ENCODE peak calls at places on chromosomes 3 and 15, in nine cellular contexts. X is M059J; U is brain microvascular endothelial cell; I is stimulated activated CD4-positive, alpha-beta T cell treated with anti-CD3 and anti-CD28 coated beads, Interleukin-15, amount 100 ng/mL, for 24 hours; W is AG20443; N is left ventricle myocardium inferior; A is bronchial epithelial cell; S is activated T-helper 1 cell treated with Interleukin-2 at 50 U/mL for 16 hours; L is hypothalamus. C is an unnamed sample.

GRCh38 chr3:124846189-124846588 is 41.0 kb downstream of the ITGB5 start:
- DNase-seq in S (no peak), L (no peak), U (peak; percentile 59), W (peak; percentile 64), X (peak; percentile 74), A (peak; percentile 28), I (no peak), N (no peak), C (peak; percentile 30)

GRCh38 chr3:64190517-64191515 is 34.5 kb downstream of the PRICKLE2 start:
- DNase-seq in L (no peak), N (no peak), I (no peak), A (peak; percentile 98), S (no peak), U (peak; percentile 90), X (peak; percentile 88), W (peak; percentile 74), C (no peak)

GRCh38 chr15:28978011-28978378 is 92.2 kb downstream of the APBA2 start:
- DNase-seq in A (no peak), L (no peak), N (no peak), S (no peak), X (no peak), U (no peak), I (no peak), W (no peak), C (no peak)

GRCh38 chr3:184766555-184767261 is 45.3 kb upstream of the VPS8 start:
- DNase-seq in X (no peak), L (no peak), A (peak; percentile 99), I (no peak), S (no peak), N (no peak), U (no peak), W (no peak), C (no peak)

GRCh38 chr3:55629432-55629831 is 142.3 kb upstream of the WNT5A start:
- DNase-seq in I (no peak), S (no peak), W (no peak), N (peak; percentile 23), A (no peak), X (peak; percentile 52), L (no peak), U (peak; percentile 40), C (no peak)

GRCh38 chr3:114872588-114872987 is 274.5 kb downstream of the ZBTB20 start:
- DNase-seq in W (no peak), I (no peak), X (no peak), L (no peak), S (no peak), N (no peak), A (no peak), U (no peak), C (no peak)

GRCh38 chr3:127034195-127034989 is 51.5 kb downstream of the PLXNA1 start:
- DNase-seq in W (no peak), I (no peak), N (no peak), U (no peak), L (no peak), X (no peak), S (no peak), A (no peak), C (no peak)

GRCh38 chr3:63970596-63971468 is 52.5 kb downstream of the PSMD6 start:
- DNase-seq in S (no peak), X (no peak), U (no peak), I (no peak), A (no peak), W (no peak), L (no peak), N (no peak), C (no peak)

GRCh38 chr3:150439657-150440056 is 31.6 kb downstream of the TSC22D2 start:
- DNase-seq in N (no peak), I (no peak), L (no peak), A (peak; percentile 55), W (no peak), U (no peak), S (no peak), X (peak; percentile 67), C (no peak)

GRCh38 chr3:32403663-32404062 is 12.0 kb downstream of the CMTM7 start:
- DNase-seq in I (no peak), W (no peak), U (no peak), N (no peak), L (no peak), S (no peak), A (peak; percentile 81), X (no peak), C (no peak)

GRCh38 chr3:85821130-85821756 is 862.5 kb downstream of the CADM2 start:
- DNase-seq in I (no peak), N (no peak), X (no peak), U (peak; percentile 4), W (no peak), L (no peak), A (peak; percentile 38), S (no peak), C (no peak)

GRCh38 chr15:90306560-90306959 is 41.1 kb downstream of the NGRN start:
- DNase-seq in I (peak; percentile 63), W (no peak), A (no peak), U (no peak), S (no peak), L (no peak), N (no peak), X (no peak), C (no peak)

GRCh38 chr3:19749448-19750017 is 184.5 kb downstream of the EFHB start:
- DNase-seq in N (no peak), X (no peak), U (no peak), I (no peak), W (no peak), S (no peak), L (no peak), A (no peak), C (no peak)

GRCh38 chr15:52709172-52709979 is 30.2 kb upstream of the ATOSA start:
- DNase-seq in I (no peak), A (peak; percentile 44), S (no peak), N (no peak), U (no peak), X (no peak), L (no peak), W (no peak), C (no peak)

GRCh38 chr3:136929984-136930671 is 27.7 kb upstream of the IL20RB start:
- DNase-seq in X (no peak), W (peak; percentile 72), S (no peak), I (no peak), N (peak; percentile 53), L (peak; percentile 0), A (peak; percentile 60), U (no peak), C (peak; percentile 29)

GRCh38 chr3:57538465-57538864 is 5.7 kb downstream of the DNAH12 start:
- DNase-seq in N (no peak), A (no peak), S (no peak), U (no peak), X (no peak), W (no peak), I (no peak), L (no peak), C (no peak)

GRCh38 chr15:44009056-44009455 is 182.3 kb downstream of the WDR76 start:
- DNase-seq in W (peak; percentile 55), N (no peak), U (no peak), I (no peak), X (peak; percentile 70), A (peak; percentile 91), L (no peak), S (no peak), C (no peak)

GRCh38 chr3:156776871-156777270 is 49.3 kb upstream of the LEKR1 start:
- DNase-seq in I (no peak), X (no peak), S (no peak), L (no peak), W (no peak), N (no peak), U (no peak), A (no peak), C (no peak)

GRCh38 chr3:55519016-55519415 is 31.9 kb upstream of the WNT5A start:
- DNase-seq in I (no peak), S (no peak), U (no peak), N (no peak), W (peak; percentile 46), A (peak; percentile 72), L (no peak), X (peak; percentile 62), C (no peak)